ENCODE peak calls at places on chromosomes 13 and 19, in four cellular contexts. Z is stimulated activated CD8-positive, alpha-beta memory T cell treated with anti-CD3 and anti-CD28 coated beads, Interleukin-2, amount 100 ng/mL, for 1 hour; Y is SHP77; O is cardiac fibroblast. B is an unnamed sample.
A peak's percentile ranks its signal among the peaks of the same experiment; 100 is the strongest.

GRCh38 chr13:82370306-82370705 is 1512.0 kb downstream of the SLITRK1 start:
- DNase-seq in Z (no peak), Y (no peak), O (no peak), B (no peak)

GRCh38 chr19:38650911-38651584 is 3.6 kb downstream of the ACTN4 start:
- DNase-seq in Z (no peak), Y (no peak), O (peak; percentile 96), B (peak; percentile 94)

GRCh38 chr13:98984118-98984517 is 6.3 kb upstream of the DOCK9 start:
- DNase-seq in Z (no peak), Y (no peak), O (no peak), B (no peak)

GRCh38 chr13:43934273-43934672 is 54.6 kb downstream of the LACC1 start:
- DNase-seq in Z (no peak), Y (no peak), O (no peak), B (peak; percentile 22)

GRCh38 chr13:30830638-30830965 is 75.5 kb upstream of the MEDAG start:
- DNase-seq in Z (no peak), Y (no peak), O (no peak), B (peak; percentile 57)

GRCh38 chr13:77338329-77338728 is 11.4 kb upstream of the MYCBP2 start:
- DNase-seq in Z (no peak), Y (no peak), O (no peak), B (no peak)

GRCh38 chr19:38047048-38047435 is 140.0 kb downstream of the SIPA1L3 start:
- DNase-seq in Z (no peak), Y (no peak), O (no peak), B (no peak)

GRCh38 chr13:44576396-44577235 is 486 bp upstream of the TSC22D1 start:
- DNase-seq in Z (no peak), Y (no peak), O (no peak), B (peak; percentile 58)

GRCh38 chr13:27449936-27450828 is at the start of gene MTIF3:
- DNase-seq in Z (peak; percentile 93), Y (peak; percentile 95), O (peak; percentile 94), B (peak; percentile 94)

B was measured in GM23248.